ENCODE peak calls at places on chromosome 5, in seven cellular contexts. O is psoas muscle, W is GM18507, Q is C1 segment of cervical spinal cord, I is sigmoid colon, U is adipocyte, C is T follicular helper cell. H is an unnamed sample.
A peak's percentile ranks its signal among the peaks of the same experiment; 100 is the strongest.

GRCh38 chr5:31809037-31809910 is 170.3 kb downstream of the PDZD2 start:
- DNase-seq in O (peak; percentile 78), W (peak; percentile 22), Q (peak; percentile 59), I (peak; percentile 80), U (peak; percentile 77), C (no peak), H (peak; percentile 41)

GRCh38 chr5:66144799-66145390 is 795 bp downstream of the SREK1 start:
- DNase-seq in O (no peak), W (no peak), Q (peak; percentile 93), I (no peak), U (peak; percentile 56), C (no peak), H (peak; percentile 19)

GRCh38 chr5:144698454-144698853 is 527.8 kb downstream of the KCTD16 start:
- DNase-seq in O (no peak), W (no peak), Q (no peak), I (no peak), U (no peak), C (no peak), H (no peak)

GRCh38 chr5:82560546-82560945 is 282.4 kb upstream of the RPS23 start:
- DNase-seq in O (no peak), W (no peak), Q (no peak), I (no peak), U (peak; percentile 59), C (no peak), H (no peak)

GRCh38 chr5:172175263-172175719 is 12.7 kb downstream of the STK10 start:
- DNase-seq in O (peak; percentile 79), W (peak; percentile 73), Q (peak; percentile 52), I (peak; percentile 74), U (no peak), C (peak; percentile 86), H (no peak)

GRCh38 chr5:72529383-72529782 is 22.2 kb upstream of the ZNF366 start:
- DNase-seq in O (no peak), W (no peak), Q (no peak), I (no peak), U (no peak), C (no peak), H (no peak)

GRCh38 chr5:176744584-176744965 is 65.8 kb upstream of the UNC5A start:
- DNase-seq in O (no peak), W (no peak), Q (no peak), I (no peak), U (no peak), C (no peak), H (no peak)

GRCh38 chr5:52846443-52846842 is 58.7 kb downstream of the ITGA1 start:
- DNase-seq in O (no peak), W (no peak), Q (no peak), I (no peak), U (peak; percentile 67), C (no peak), H (no peak)

GRCh38 chr5:67880358-67880810 is 335.2 kb upstream of the PIK3R1 start:
- DNase-seq in O (no peak), W (no peak), Q (no peak), I (no peak), U (no peak), C (no peak), H (no peak)

GRCh38 chr5:125717209-125717608 is 706.0 kb upstream of the GRAMD2B start:
- DNase-seq in O (no peak), W (no peak), Q (no peak), I (no peak), U (peak; percentile 27), C (no peak), H (no peak)

GRCh38 chr5:150487199-150488061 is 20.5 kb upstream of the NDST1 start:
- DNase-seq in O (peak; percentile 66), W (no peak), Q (peak; percentile 71), I (no peak), U (peak; percentile 40), C (no peak), H (no peak)

GRCh38 chr5:14209222-14209822 is 66.2 kb downstream of the TRIO start:
- DNase-seq in O (no peak), W (no peak), Q (no peak), I (no peak), U (no peak), C (no peak), H (no peak)

GRCh38 chr5:157828949-157829639 is 29.9 kb downstream of the CLINT1 start:
- DNase-seq in O (no peak), W (no peak), Q (no peak), I (no peak), U (no peak), C (no peak), H (no peak)

GRCh38 chr5:14164764-14165163 is 21.6 kb downstream of the TRIO start:
- DNase-seq in O (no peak), W (no peak), Q (no peak), I (no peak), U (no peak), C (no peak), H (no peak)

GRCh38 chr5:179268399-179268952 is 76.8 kb downstream of the ADAMTS2 start:
- DNase-seq in O (no peak), W (no peak), Q (no peak), I (no peak), U (no peak), C (no peak), H (no peak)

GRCh38 chr5:83285661-83286398 is 185.7 kb upstream of the VCAN start:
- DNase-seq in O (peak; percentile 18), W (no peak), Q (no peak), I (no peak), U (no peak), C (no peak), H (no peak)

GRCh38 chr5:115435776-115436712 is 108.5 kb downstream of the FEM1C start:
- DNase-seq in O (no peak), W (no peak), Q (no peak), I (no peak), U (peak; percentile 35), C (no peak), H (no peak)

GRCh38 chr5:34684281-34684979 is 28.3 kb downstream of the RAI14 start:
- DNase-seq in O (no peak), W (no peak), Q (peak; percentile 16), I (no peak), U (no peak), C (no peak), H (peak; percentile 79)

GRCh38 chr5:143874312-143874711 is 62.4 kb downstream of the HMHB1 start:
- DNase-seq in O (no peak), W (no peak), Q (no peak), I (no peak), U (no peak), C (no peak), H (peak; percentile 86)

GRCh38 chr5:103120607-103121200 is 603 bp downstream of the PPIP5K2 start:
- DNase-seq in O (no peak), W (no peak), Q (no peak), I (no peak), U (peak; percentile 37), C (no peak), H (no peak)

GRCh38 chr5:139670369-139671095 is 22.4 kb downstream of the CXXC5 start:
- DNase-seq in O (no peak), W (no peak), Q (no peak), I (no peak), U (peak; percentile 47), C (no peak), H (no peak)

GRCh38 chr5:37272564-37272963 is 23.4 kb upstream of the CPLANE1 start:
- DNase-seq in O (no peak), W (no peak), Q (no peak), I (no peak), U (peak; percentile 52), C (no peak), H (peak; percentile 38)

GRCh38 chr5:8788246-8788645 is 757.6 kb downstream of the SEMA5A start:
- DNase-seq in O (no peak), W (no peak), Q (no peak), I (no peak), U (peak; percentile 8), C (no peak), H (no peak)

GRCh38 chr5:9373586-9373985 is 172.3 kb downstream of the SEMA5A start:
- DNase-seq in O (no peak), W (no peak), Q (no peak), I (no peak), U (no peak), C (no peak), H (no peak)

GRCh38 chr5:173858675-173859121 is 29.5 kb upstream of the CPEB4 start:
- DNase-seq in O (no peak), W (no peak), Q (no peak), I (no peak), U (no peak), C (no peak), H (no peak)

GRCh38 chr5:59732301-59732700 is 161.2 kb downstream of the PDE4D start:
- DNase-seq in O (no peak), W (no peak), Q (no peak), I (no peak), U (no peak), C (no peak), H (no peak)